ENCODE peak calls at places on chromosomes 3 and 15, in five cellular contexts. Q is NCI-H1694, Z is NCI-H2081 treated with DMSO at 0.1 percent for 48 hours, G is HL-60, B is NCI-H774. P is an unnamed sample.

GRCh38 chr3:15339001-15339400 is 6.6 kb upstream of the SH3BP5 start:
- DNase-seq in Q (no peak), Z (no peak), G (no peak), B (no peak), P (no peak)

GRCh38 chr15:99755692-99756409 is 22.6 kb upstream of the LYSMD4 start:
- DNase-seq in Q (peak), Z (peak), G (peak), B (peak), P (peak)

GRCh38 chr3:69770219-69770618 is 31.0 kb downstream of the MITF start:
- DNase-seq in Q (no peak), Z (no peak), G (no peak), B (no peak), P (peak)

GRCh38 chr3:81743096-81744025 is 18.1 kb downstream of the GBE1 start:
- DNase-seq in Q (no peak), Z (no peak), G (peak), B (no peak), P (no peak)

GRCh38 chr3:123296261-123296660 is 94.5 kb downstream of the SEC22A start:
- DNase-seq in Q (no peak), Z (no peak), G (no peak), B (no peak), P (no peak)

GRCh38 chr3:193828477-193828876 is 235.5 kb downstream of the OPA1 start:
- DNase-seq in Q (no peak), Z (no peak), G (no peak), B (no peak), P (no peak)

GRCh38 chr3:66803706-66804496 is 194.2 kb upstream of the KBTBD8 start:
- DNase-seq in Q (no peak), Z (no peak), G (no peak), B (no peak), P (no peak)

GRCh38 chr3:143531101-143531500 is 317.2 kb downstream of the SLC9A9 start:
- DNase-seq in Q (no peak), Z (no peak), G (no peak), B (no peak), P (no peak)

GRCh38 chr3:66200147-66200546 is 20.7 kb upstream of the SLC25A26 start:
- DNase-seq in Q (no peak), Z (no peak), G (no peak), B (no peak), P (no peak)

GRCh38 chr3:98513136-98513535 is 9.6 kb downstream of the CLDND1 start:
- DNase-seq in Q (no peak), Z (no peak), G (peak), B (no peak), P (no peak)

GRCh38 chr15:75172168-75172841 is 29.4 kb upstream of the C15orf39 start:
- DNase-seq in Q (no peak), Z (no peak), G (no peak), B (no peak), P (no peak)

GRCh38 chr15:37059051-37059450 is 41.3 kb downstream of the MEIS2 start:
- DNase-seq in Q (no peak), Z (no peak), G (no peak), B (no peak), P (no peak)

GRCh38 chr3:71926242-71926560 is 141.3 kb upstream of the PROK2 start:
- DNase-seq in Q (no peak), Z (peak), G (no peak), B (peak), P (peak)

GRCh38 chr3:14804835-14805780 is 13.7 kb upstream of the FGD5 start:
- DNase-seq in Q (no peak), Z (no peak), G (no peak), B (no peak), P (no peak)

GRCh38 chr3:99172736-99173657 is 271.5 kb upstream of the DCBLD2 start:
- DNase-seq in Q (peak), Z (no peak), G (peak), B (peak), P (peak)

GRCh38 chr3:106068795-106069194 is 200.0 kb upstream of the CBLB start:
- DNase-seq in Q (no peak), Z (no peak), G (no peak), B (no peak), P (no peak)

GRCh38 chr3:100040446-100040845 is 73.9 kb downstream of the FILIP1L start:
- DNase-seq in Q (no peak), Z (no peak), G (no peak), B (no peak), P (no peak)

GRCh38 chr15:47688573-47689086 is 28.7 kb upstream of the SEMA6D start:
- DNase-seq in Q (no peak), Z (no peak), G (no peak), B (no peak), P (no peak)

GRCh38 chr3:14312375-14312774 is 90.0 kb upstream of the SLC6A6 start:
- DNase-seq in Q (no peak), Z (no peak), G (no peak), B (no peak), P (no peak)

GRCh38 chr3:78402720-78403119 is 1362.8 kb downstream of the ROBO2 start:
- DNase-seq in Q (no peak), Z (no peak), G (no peak), B (no peak), P (no peak)

GRCh38 chr3:193996641-193997089 is 139.3 kb upstream of the HES1 start:
- DNase-seq in Q (no peak), Z (no peak), G (no peak), B (no peak), P (no peak)

GRCh38 chr3:124818398-124819150 is 68.6 kb downstream of the ITGB5 start:
- DNase-seq in Q (no peak), Z (no peak), G (no peak), B (no peak), P (no peak)

GRCh38 chr3:190017575-190018288 is 103.0 kb downstream of the P3H2 start:
- DNase-seq in Q (no peak), Z (no peak), G (no peak), B (no peak), P (peak)

GRCh38 chr3:187878776-187879524 is 133.7 kb upstream of the BCL6 start:
- DNase-seq in Q (no peak), Z (no peak), G (no peak), B (peak), P (no peak)

GRCh38 chr15:90638963-90639362 is 78.2 kb upstream of the BLM start:
- DNase-seq in Q (peak), Z (no peak), G (no peak), B (no peak), P (peak)

GRCh38 chr15:31442203-31443090 is 115.8 kb downstream of the KLF13 start:
- DNase-seq in Q (peak), Z (no peak), G (no peak), B (no peak), P (no peak)

P was measured in G401.